ENCODE peak calls at places on chromosomes 2 and 18, in four cellular contexts. One of them, this sample, is unnamed.

GRCh38 chr2:189803431-189803830 is 19.2 kb downstream of the PMS1 start:
- DNase-seq in stomach: no peak
- DNase-seq in breast epithelium: no peak
- DNase-seq in GM12878: no peak
- DNase-seq in this sample: no peak

GRCh38 chr2:187986392-187987105 is 305.1 kb upstream of the GULP1 start:
- DNase-seq in stomach: no peak
- DNase-seq in GM12878: no peak
- DNase-seq in breast epithelium: no peak
- DNase-seq in this sample: no peak

GRCh38 chr2:45889053-45889452 is 237.6 kb downstream of the PRKCE start:
- DNase-seq in stomach: no peak
- DNase-seq in breast epithelium: no peak
- DNase-seq in GM12878: peak
- DNase-seq in this sample: peak

GRCh38 chr2:105118960-105119359 is 81.1 kb downstream of the MRPS9 start:
- DNase-seq in breast epithelium: no peak
- DNase-seq in stomach: no peak
- DNase-seq in GM12878: no peak
- DNase-seq in this sample: no peak

GRCh38 chr2:200199576-200200263 is 106.8 kb upstream of the SPATS2L start:
- DNase-seq in stomach: no peak
- DNase-seq in GM12878: no peak
- DNase-seq in breast epithelium: no peak
- DNase-seq in this sample: no peak

GRCh38 chr2:72539145-72539552 is 286.7 kb downstream of the EXOC6B start:
- DNase-seq in GM12878: no peak
- DNase-seq in breast epithelium: no peak
- DNase-seq in stomach: no peak
- DNase-seq in this sample: no peak

GRCh38 chr2:158518083-158518482 is 61.3 kb downstream of the PKP4 start:
- DNase-seq in breast epithelium: no peak
- DNase-seq in GM12878: no peak
- DNase-seq in stomach: no peak
- DNase-seq in this sample: peak

GRCh38 chr2:43840961-43841360 is 2.2 kb downstream of the ABCG8 start:
- DNase-seq in breast epithelium: no peak
- DNase-seq in stomach: no peak
- DNase-seq in GM12878: no peak
- DNase-seq in this sample: no peak

GRCh38 chr18:1541478-1541877 is 636.8 kb downstream of the ADCYAP1 start:
- DNase-seq in breast epithelium: no peak
- DNase-seq in GM12878: no peak
- DNase-seq in stomach: no peak
- DNase-seq in this sample: no peak

GRCh38 chr2:117794668-117795067 is 19.8 kb upstream of the DDX18 start:
- DNase-seq in GM12878: no peak
- DNase-seq in breast epithelium: no peak
- DNase-seq in stomach: no peak
- DNase-seq in this sample: no peak

GRCh38 chr2:64641585-64641984 is 12.1 kb downstream of the SERTAD2 start:
- DNase-seq in GM12878: no peak
- DNase-seq in stomach: no peak
- DNase-seq in breast epithelium: no peak
- DNase-seq in this sample: no peak

GRCh38 chr18:74303936-74304335 is 11.7 kb upstream of the C18orf63 start:
- DNase-seq in stomach: no peak
- DNase-seq in GM12878: no peak
- DNase-seq in breast epithelium: no peak
- DNase-seq in this sample: no peak

GRCh38 chr2:104570259-104570658 is 283.7 kb upstream of the POU3F3 start:
- DNase-seq in stomach: no peak
- DNase-seq in GM12878: no peak
- DNase-seq in breast epithelium: no peak
- DNase-seq in this sample: no peak

GRCh38 chr2:127454595-127455565 is 36.7 kb downstream of the PROC start:
- DNase-seq in stomach: peak
- DNase-seq in GM12878: no peak
- DNase-seq in breast epithelium: no peak
- DNase-seq in this sample: no peak

GRCh38 chr2:232490221-232491138 is 2.8 kb upstream of the ECEL1 start:
- DNase-seq in stomach: no peak
- DNase-seq in GM12878: no peak
- DNase-seq in breast epithelium: no peak
- DNase-seq in this sample: no peak

GRCh38 chr18:74951165-74951760 is 257.7 kb downstream of the PTGR3 start:
- DNase-seq in stomach: peak
- DNase-seq in breast epithelium: peak
- DNase-seq in GM12878: peak
- DNase-seq in this sample: no peak

GRCh38 chr2:230905448-230906430 is 19.3 kb downstream of the GPR55 start:
- DNase-seq in stomach: peak
- DNase-seq in breast epithelium: peak
- DNase-seq in GM12878: no peak
- DNase-seq in this sample: no peak

GRCh38 chr18:76351961-76352581 is 143.0 kb downstream of the ZNF516 start:
- DNase-seq in breast epithelium: no peak
- DNase-seq in GM12878: no peak
- DNase-seq in stomach: no peak
- DNase-seq in this sample: no peak

GRCh38 chr2:210458395-210458794 is 18.2 kb downstream of the LANCL1 start:
- DNase-seq in stomach: no peak
- DNase-seq in GM12878: no peak
- DNase-seq in breast epithelium: no peak
- DNase-seq in this sample: no peak

GRCh38 chr18:6327895-6328623 is 86.7 kb downstream of the L3MBTL4 start:
- DNase-seq in stomach: no peak
- DNase-seq in breast epithelium: no peak
- DNase-seq in GM12878: no peak
- DNase-seq in this sample: no peak
- H3K27ac ChIP-seq in stomach: no peak
- H3K27ac ChIP-seq in breast epithelium: no peak
- H3K27ac ChIP-seq in GM12878: no peak
- H3K27ac ChIP-seq in this sample: no peak

DNA sequence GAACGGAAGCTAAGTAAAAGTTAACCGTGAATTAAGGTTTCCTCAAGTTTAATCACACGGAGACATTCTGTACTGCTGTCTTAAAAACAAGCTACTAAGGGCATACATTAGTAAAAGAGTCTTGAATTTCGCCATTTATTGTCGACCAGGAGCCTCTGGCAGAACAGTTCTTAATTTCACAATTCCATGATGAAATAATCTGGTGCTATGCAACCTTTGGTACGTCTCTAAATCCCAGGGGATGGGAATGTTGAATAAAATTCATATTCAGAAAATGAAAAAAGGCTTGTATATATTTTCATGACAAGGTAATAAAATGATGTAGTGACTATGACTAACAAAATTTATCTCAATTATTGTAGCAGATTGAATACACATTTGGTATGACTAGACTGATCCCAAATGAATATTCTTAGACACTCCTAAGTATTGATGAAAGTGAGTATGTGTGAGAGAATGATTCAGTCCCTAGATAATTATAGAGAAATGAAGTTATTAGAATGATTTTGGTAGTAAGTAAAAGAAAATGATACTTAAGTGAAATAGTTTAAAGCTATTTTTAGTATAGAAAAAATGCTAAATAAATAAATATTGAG is 40.4 kb upstream of the ZSWIM2 start:
- DNase-seq in breast epithelium: no peak
- DNase-seq in stomach: no peak
- DNase-seq in GM12878: no peak
- DNase-seq in this sample: no peak
- TF ChIP-seq POLR2AphosphoS5 in breast epithelium: no peak
- TF ChIP-seq POLR2AphosphoS5 in stomach: no peak
- TF ChIP-seq POLR2AphosphoS5 in GM12878: no peak
- TF ChIP-seq POLR2AphosphoS5 in this sample: no peak

GRCh38 chr2:111154758-111155157 is 34.0 kb downstream of the BCL2L11 start:
- DNase-seq in stomach: no peak
- DNase-seq in GM12878: no peak
- DNase-seq in breast epithelium: no peak
- DNase-seq in this sample: no peak
- H3K27ac ChIP-seq in stomach: no peak
- H3K27ac ChIP-seq in GM12878: no peak
- H3K27ac ChIP-seq in breast epithelium: no peak
- H3K27ac ChIP-seq in this sample: no peak

GRCh38 chr2:177207101-177207500 is 5.5 kb upstream of the HNRNPA3 start:
- DNase-seq in breast epithelium: no peak
- DNase-seq in GM12878: peak
- DNase-seq in stomach: no peak
- DNase-seq in this sample: no peak

GRCh38 chr2:177204417-177204816 is 8.2 kb upstream of the HNRNPA3 start:
- DNase-seq in GM12878: no peak
- DNase-seq in stomach: no peak
- DNase-seq in breast epithelium: no peak
- DNase-seq in this sample: no peak

GRCh38 chr2:177201919-177202346 is 10.7 kb upstream of the HNRNPA3 start:
- DNase-seq in breast epithelium: no peak
- DNase-seq in GM12878: no peak
- DNase-seq in stomach: no peak
- DNase-seq in this sample: no peak
- TF ChIP-seq POLR2AphosphoS5 in breast epithelium: no peak
- TF ChIP-seq POLR2AphosphoS5 in GM12878: no peak
- TF ChIP-seq POLR2AphosphoS5 in stomach: no peak
- TF ChIP-seq POLR2AphosphoS5 in this sample: no peak

DNA sequence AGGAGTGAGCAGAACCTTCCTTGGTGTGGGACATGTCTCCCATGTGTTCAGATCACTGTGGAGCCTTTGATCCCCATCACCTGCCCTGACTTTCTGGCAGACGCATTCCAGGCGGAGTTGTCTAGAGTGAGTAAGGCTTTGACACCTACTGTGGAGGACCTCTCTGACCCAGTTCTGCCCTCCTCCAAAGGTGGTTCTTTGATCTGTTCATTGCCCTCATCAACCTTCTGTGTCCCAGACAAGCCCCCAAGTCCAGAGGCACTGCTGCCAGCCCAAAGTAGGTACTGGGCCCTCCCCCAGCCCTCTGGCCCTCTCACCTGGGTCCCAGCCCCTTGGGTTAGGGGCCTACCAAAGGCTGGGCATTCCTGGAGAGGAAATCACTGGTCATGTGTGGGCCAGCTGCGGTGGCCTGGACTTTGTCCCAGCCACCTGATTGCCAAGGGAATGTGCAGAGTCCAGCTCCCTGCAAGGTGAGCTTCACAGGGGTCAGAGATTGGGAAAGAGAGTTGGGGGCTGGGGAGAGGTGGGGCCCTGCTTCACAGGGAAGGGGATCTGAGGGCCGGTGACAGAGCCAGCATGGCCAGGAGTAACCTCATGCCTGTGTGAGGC is 12.1 kb upstream of the FAHD2A start:
- DNase-seq in GM12878: no peak
- DNase-seq in breast epithelium: peak
- DNase-seq in stomach: peak
- DNase-seq in this sample: no peak
- H3K27ac ChIP-seq in GM12878: no peak
- H3K27ac ChIP-seq in breast epithelium: no peak
- H3K27ac ChIP-seq in stomach: no peak
- H3K27ac ChIP-seq in this sample: no peak

GRCh38 chr2:63614448-63614968 is 25.7 kb downstream of the MDH1 start:
- DNase-seq in breast epithelium: no peak
- DNase-seq in GM12878: no peak
- DNase-seq in stomach: no peak
- DNase-seq in this sample: no peak

GRCh38 chr2:63617360-63617759 is 28.6 kb downstream of the MDH1 start:
- DNase-seq in stomach: no peak
- DNase-seq in GM12878: no peak
- DNase-seq in breast epithelium: no peak
- DNase-seq in this sample: no peak

GRCh38 chr2:63614983-63615945 is 26.5 kb downstream of the MDH1 start:
- DNase-seq in breast epithelium: no peak
- DNase-seq in GM12878: no peak
- DNase-seq in stomach: no peak
- DNase-seq in this sample: no peak

GRCh38 chr2:63619328-63619727 is 30.6 kb downstream of the MDH1 start:
- DNase-seq in GM12878: no peak
- DNase-seq in breast epithelium: no peak
- DNase-seq in stomach: no peak
- DNase-seq in this sample: no peak

GRCh38 chr2:63613391-63613901 is 24.7 kb downstream of the MDH1 start:
- DNase-seq in breast epithelium: no peak
- DNase-seq in GM12878: no peak
- DNase-seq in stomach: no peak
- DNase-seq in this sample: no peak
- TF ChIP-seq POLR2AphosphoS5 in breast epithelium: no peak
- TF ChIP-seq POLR2AphosphoS5 in GM12878: no peak
- TF ChIP-seq POLR2AphosphoS5 in stomach: no peak
- TF ChIP-seq POLR2AphosphoS5 in this sample: no peak

GRCh38 chr2:18455256-18455862 is 105.1 kb downstream of the RDH14 start:
- DNase-seq in breast epithelium: no peak
- DNase-seq in GM12878: no peak
- DNase-seq in stomach: no peak
- DNase-seq in this sample: no peak

GRCh38 chr2:18454692-18455255 is 105.7 kb downstream of the RDH14 start:
- DNase-seq in GM12878: no peak
- DNase-seq in stomach: no peak
- DNase-seq in breast epithelium: no peak
- DNase-seq in this sample: no peak

DNA sequence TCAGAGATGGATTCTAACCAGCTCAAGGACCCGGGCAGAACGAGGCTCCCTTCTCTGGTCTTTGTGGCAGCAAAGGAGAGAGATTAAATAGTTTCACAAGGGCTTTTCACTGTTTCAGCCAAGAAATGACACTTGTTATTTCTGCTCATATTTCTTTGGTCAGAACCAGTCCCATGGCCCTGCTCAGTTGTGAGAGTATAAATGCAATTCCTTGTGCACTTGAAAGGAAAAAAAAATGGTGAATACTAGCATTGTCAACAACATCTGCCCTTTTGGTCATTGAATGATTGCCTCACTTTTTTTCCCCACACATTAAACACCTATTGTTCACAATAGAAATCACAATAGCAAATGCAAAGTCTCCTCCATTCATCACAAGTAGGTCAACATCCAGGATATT is 104.4 kb downstream of the RDH14 start:
- DNase-seq in GM12878: no peak
- DNase-seq in breast epithelium: no peak
- DNase-seq in stomach: no peak
- DNase-seq in this sample: no peak
- H3K27ac ChIP-seq in GM12878: no peak
- H3K27ac ChIP-seq in breast epithelium: peak
- H3K27ac ChIP-seq in stomach: peak
- H3K27ac ChIP-seq in this sample: no peak

GRCh38 chr18:59249186-59249774 is 24.0 kb downstream of the RAX start:
- DNase-seq in GM12878: no peak
- DNase-seq in stomach: no peak
- DNase-seq in breast epithelium: no peak
- DNase-seq in this sample: no peak
- TF ChIP-seq POLR2AphosphoS5 in GM12878: no peak
- TF ChIP-seq POLR2AphosphoS5 in stomach: no peak
- TF ChIP-seq POLR2AphosphoS5 in breast epithelium: no peak
- TF ChIP-seq POLR2AphosphoS5 in this sample: no peak

DNA sequence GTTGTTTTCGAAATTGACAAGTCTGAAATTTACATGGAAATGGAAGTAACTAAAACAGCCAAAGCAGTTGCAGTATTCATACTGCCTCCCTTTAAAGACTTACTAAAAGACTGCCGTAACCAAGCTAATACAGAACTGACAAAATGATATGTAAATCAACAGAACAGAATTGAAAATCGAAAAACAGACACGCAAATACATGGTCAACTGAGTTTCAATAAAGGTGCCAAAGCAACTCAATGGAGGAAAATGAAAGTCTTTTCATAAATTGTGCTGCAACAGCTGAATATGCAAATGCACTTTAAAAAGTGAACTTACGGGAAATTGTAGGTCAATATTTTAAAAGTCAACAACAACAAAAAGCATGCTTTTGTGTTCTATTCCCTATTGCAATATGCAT is 34.2 kb downstream of the TMEM131 start:
- DNase-seq in GM12878: peak
- DNase-seq in breast epithelium: no peak
- DNase-seq in stomach: no peak
- DNase-seq in this sample: no peak
- H3K27ac ChIP-seq in GM12878: no peak
- H3K27ac ChIP-seq in breast epithelium: no peak
- H3K27ac ChIP-seq in stomach: no peak
- H3K27ac ChIP-seq in this sample: no peak